ENCODE peak calls at places on chromosomes 6 and 20, in ten cellular contexts. G is amygdala, L is NCI-H1694, Y is T-helper 17 cell, O is Ammon's horn, U is H54, I is cardiac muscle cell, D is activated T-cell treated with anti-CD3 and anti-CD28 coated beads for 1 hour, J is left cardiac atrium, P is NAMALWA. B is an unnamed sample.
A peak's percentile ranks its signal among the peaks of the same experiment; 100 is the strongest.

GRCh38 chr6:84284428-84285033 is 57.1 kb upstream of the CEP162 start:
- DNase-seq in O (no peak), Y (no peak), U (peak; percentile 0), D (no peak), L (no peak), I (peak; percentile 50), J (no peak), G (no peak), P (peak; percentile 21), B (no peak)

GRCh38 chr6:52663120-52663934 is 7.6 kb upstream of the TMEM14A start:
- DNase-seq in D (peak; percentile 42), P (peak; percentile 87), U (peak; percentile 65), J (peak; percentile 35), G (peak; percentile 49), Y (peak; percentile 35), L (peak; percentile 49), I (peak; percentile 88), O (peak; percentile 90), B (no peak)

GRCh38 chr20:46133886-46134654 is 16.0 kb downstream of the CD40 start:
- DNase-seq in D (no peak), G (no peak), O (no peak), P (no peak), Y (no peak), J (no peak), U (no peak), L (no peak), I (no peak), B (peak; percentile 24)

GRCh38 chr6:166286831-166287271 is 21.3 kb downstream of the PRR18 start:
- DNase-seq in G (no peak), L (no peak), O (no peak), P (peak; percentile 92), Y (no peak), D (no peak), I (no peak), U (no peak), J (no peak), B (no peak)

GRCh38 chr20:32207211-32207625 is 325 bp downstream of the PLAGL2 start:
- DNase-seq in J (no peak), O (no peak), D (no peak), Y (peak; percentile 11), L (no peak), P (peak; percentile 39), G (no peak), I (no peak), U (no peak), B (no peak)

GRCh38 chr20:45867811-45868176 is 10.4 kb downstream of the ZSWIM3 start:
- DNase-seq in Y (no peak), O (no peak), D (no peak), I (peak; percentile 24), J (no peak), U (peak; percentile 39), P (no peak), L (no peak), G (no peak), B (no peak)

GRCh38 chr6:32689531-32690505 is 23.4 kb upstream of the HLA-DQB1 start:
- DNase-seq in J (no peak), I (peak; percentile 12), D (no peak), O (no peak), Y (no peak), G (no peak), P (peak; percentile 72), U (no peak), L (no peak), B (no peak)

GRCh38 chr20:39706089-39706721 is 744.1 kb downstream of the DHX35 start:
- DNase-seq in J (peak; percentile 25), D (no peak), Y (no peak), G (no peak), U (no peak), O (no peak), P (no peak), I (no peak), L (no peak), B (no peak)

GRCh38 chr20:57835462-57836455 is 125.9 kb upstream of the PMEPA1 start:
- DNase-seq in I (no peak), P (no peak), D (no peak), Y (no peak), O (no peak), G (no peak), J (no peak), U (no peak), L (peak; percentile 57), B (no peak)

GRCh38 chr6:134161036-134161435 is 108.6 kb upstream of the SLC2A12 start:
- DNase-seq in U (no peak), O (no peak), I (peak; percentile 24), P (no peak), G (no peak), D (no peak), J (no peak), Y (no peak), L (no peak), B (no peak)

GRCh38 chr6:37516076-37516919 is 16.6 kb upstream of the CCDC167 start:
- DNase-seq in I (no peak), G (peak; percentile 60), P (peak; percentile 24), Y (peak; percentile 93), O (peak; percentile 81), L (peak; percentile 78), U (no peak), J (peak; percentile 33), D (peak; percentile 72), B (no peak)

GRCh38 chr6:112203577-112204349 is 50.6 kb downstream of the LAMA4 start:
- DNase-seq in L (no peak), I (peak; percentile 81), D (no peak), J (no peak), G (no peak), Y (no peak), O (no peak), P (no peak), U (no peak), B (no peak)

GRCh38 chr20:57656821-57657536 is 36.8 kb upstream of the ZBP1 start:
- DNase-seq in O (peak; percentile 1), Y (peak; percentile 1), U (no peak), L (no peak), G (no peak), D (no peak), J (no peak), I (no peak), P (no peak), B (peak; percentile 68)